ENCODE peak calls at places on chromosomes 12 and 14, in ten cellular contexts. N, L, E, F, R, Q, X, W, K and B are unnamed samples.

GRCh38 chr12:76020731-76021672 is 10.6 kb downstream of the PHLDA1 start:
- DNase-seq in L (no peak), W (peak), R (peak), N (no peak), Q (peak), K (no peak), X (peak), E (peak), F (peak), B (peak)

GRCh38 chr12:57632898-57633825 is at the start of gene B4GALNT1:
- DNase-seq in W (peak), K (peak), F (no peak), E (peak), R (peak), X (peak), Q (peak), N (peak), L (peak), B (no peak)

GRCh38 chr12:63151061-63151897 is at the start of gene AVPR1A:
- DNase-seq in Q (no peak), L (peak), W (no peak), X (no peak), F (no peak), K (peak), N (no peak), R (no peak), E (peak), B (no peak)

GRCh38 chr12:18242380-18243089 is 18.8 kb upstream of the PIK3C2G start:
- DNase-seq in Q (no peak), L (no peak), W (no peak), F (no peak), N (no peak), E (no peak), X (no peak), R (no peak), K (no peak), B (no peak)

GRCh38 chr12:54602661-54603060 is 14.2 kb upstream of the PPP1R1A start:
- DNase-seq in Q (no peak), L (no peak), N (no peak), X (no peak), R (no peak), E (no peak), K (no peak), F (no peak), W (no peak), B (no peak)

GRCh38 chr12:59626382-59626781 is 30.6 kb downstream of the SLC16A7 start:
- DNase-seq in X (no peak), L (no peak), E (no peak), Q (no peak), W (no peak), F (peak), R (no peak), K (no peak), N (no peak), B (no peak)

GRCh38 chr12:22525426-22525825 is 18.9 kb downstream of the C2CD5 start:
- DNase-seq in X (no peak), W (peak), K (no peak), E (peak), F (peak), Q (peak), L (no peak), N (no peak), R (no peak), B (no peak)

GRCh38 chr12:52259850-52260249 is 14.6 kb upstream of the KRT86 start:
- DNase-seq in R (peak), N (no peak), X (no peak), L (no peak), E (no peak), Q (no peak), W (no peak), K (no peak), F (no peak), B (no peak)

GRCh38 chr14:79831198-79831890 is 380.0 kb downstream of the DIO2 start:
- DNase-seq in N (no peak), E (no peak), X (peak), F (no peak), L (no peak), W (peak), R (no peak), Q (peak), K (no peak), B (peak)

GRCh38 chr12:104586325-104587048 is 129.7 kb downstream of the CHST11 start:
- DNase-seq in E (no peak), X (no peak), L (no peak), N (no peak), R (no peak), F (no peak), W (no peak), K (no peak), Q (no peak), B (no peak)

GRCh38 chr12:12818693-12819092 is 5.5 kb downstream of the DDX47 start:
- DNase-seq in E (no peak), L (no peak), Q (no peak), W (no peak), X (no peak), F (no peak), N (no peak), R (no peak), K (no peak), B (no peak)

GRCh38 chr12:68780731-68781130 is 27.2 kb upstream of the MDM2 start:
- DNase-seq in R (no peak), Q (no peak), K (no peak), N (no peak), F (no peak), W (no peak), X (no peak), L (no peak), E (no peak), B (no peak)

GRCh38 chr14:50062438-50063039 is 53.8 kb downstream of the VCPKMT start:
- DNase-seq in F (no peak), E (peak), W (peak), K (no peak), R (peak), Q (peak), L (no peak), N (peak), X (peak), B (peak)

GRCh38 chr12:13248956-13249355 is 52.4 kb downstream of the EMP1 start:
- DNase-seq in X (no peak), Q (no peak), L (no peak), W (no peak), R (no peak), E (no peak), N (no peak), F (no peak), K (no peak), B (no peak)

GRCh38 chr14:104081951-104082464 is 3.5 kb upstream of the ASPG start:
- DNase-seq in N (peak), R (no peak), X (no peak), L (peak), Q (no peak), E (no peak), W (no peak), K (no peak), F (no peak), B (no peak)

GRCh38 chr14:103123128-103123633 is at the start of gene TNFAIP2:
- DNase-seq in W (peak), N (no peak), Q (peak), E (no peak), L (peak), K (peak), R (peak), F (no peak), X (peak), B (no peak)

GRCh38 chr14:53011053-53011462 is 60.2 kb upstream of the FERMT2 start:
- DNase-seq in F (peak), L (no peak), Q (peak), X (no peak), N (no peak), K (peak), W (peak), E (peak), R (no peak), B (peak)

GRCh38 chr12:25994901-25995625 is 36.6 kb downstream of the RASSF8 start:
- DNase-seq in R (no peak), W (no peak), E (no peak), F (no peak), K (no peak), X (no peak), N (no peak), L (no peak), Q (no peak), B (no peak)

GRCh38 chr12:105485926-105486325 is 155.4 kb downstream of the C12orf75 start:
- DNase-seq in Q (peak), N (no peak), W (no peak), F (no peak), K (no peak), L (no peak), X (no peak), R (no peak), E (no peak), B (peak)

GRCh38 chr14:73723799-73724621 is 9.8 kb upstream of the PNMA1 start:
- DNase-seq in X (peak), F (peak), R (peak), W (peak), N (no peak), Q (peak), L (no peak), K (peak), E (peak), B (no peak)

GRCh38 chr12:67586951-67587350 is 61.6 kb upstream of the DYRK2 start:
- DNase-seq in R (no peak), L (no peak), N (no peak), E (no peak), Q (no peak), W (no peak), X (no peak), K (no peak), F (no peak), B (no peak)

GRCh38 chr12:2640709-2641108 is 154.1 kb upstream of the FKBP4 start:
- DNase-seq in X (no peak), F (peak), W (peak), R (peak), Q (peak), E (peak), L (no peak), K (peak), N (no peak), B (peak)

GRCh38 chr12:96255077-96255476 is 60.9 kb downstream of the ELK3 start:
- DNase-seq in F (no peak), E (peak), X (no peak), N (no peak), L (no peak), K (no peak), Q (peak), W (peak), R (peak), B (no peak)

GRCh38 chr12:90333939-90334338 is 621.0 kb downstream of the CCER1 start:
- DNase-seq in R (no peak), X (no peak), E (peak), K (no peak), N (no peak), L (no peak), W (no peak), Q (peak), F (no peak), B (no peak)

GRCh38 chr12:113149361-113150150 is at the start of gene CFAP73:
- DNase-seq in K (peak), F (peak), Q (peak), W (peak), R (peak), E (peak), N (peak), L (peak), X (no peak), B (peak)

GRCh38 chr12:25670076-25671055 is 117.3 kb upstream of the LMNTD1 start:
- DNase-seq in X (no peak), N (no peak), L (no peak), Q (no peak), R (no peak), E (no peak), W (no peak), K (no peak), F (no peak), B (no peak)

GRCh38 chr14:95739356-95739755 is 25.4 kb upstream of the TCL1A start:
- DNase-seq in R (peak), N (no peak), W (no peak), K (no peak), Q (no peak), L (no peak), X (no peak), E (no peak), F (no peak), B (no peak)

GRCh38 chr14:68260121-68260520 is 440.5 kb downstream of the RAD51B start:
- DNase-seq in L (no peak), Q (no peak), E (no peak), N (no peak), R (no peak), W (no peak), K (peak), X (no peak), F (no peak), B (no peak)

GRCh38 chr14:68254669-68255527 is 435.3 kb downstream of the RAD51B start:
- DNase-seq in L (no peak), F (no peak), K (no peak), W (no peak), X (no peak), N (no peak), Q (no peak), E (no peak), R (no peak), B (no peak)

GRCh38 chr14:68255697-68256178 is 436.2 kb downstream of the RAD51B start:
- DNase-seq in E (peak), R (no peak), X (no peak), N (no peak), L (no peak), K (no peak), Q (no peak), F (no peak), W (no peak), B (peak)

GRCh38 chr14:68261092-68261842 is 441.7 kb downstream of the RAD51B start:
- DNase-seq in X (peak), L (no peak), Q (no peak), F (no peak), E (no peak), K (peak), W (peak), R (no peak), N (no peak), B (no peak)

GRCh38 chr14:68257969-68258368 is 438.4 kb downstream of the RAD51B start:
- DNase-seq in Q (no peak), R (no peak), N (no peak), K (no peak), E (no peak), W (no peak), X (no peak), L (no peak), F (no peak), B (no peak)
- TF ChIP-seq CTCF in Q (no peak), R (no peak), N (no peak), K (no peak), E (no peak), W (no peak), X (no peak), L (no peak), F (no peak), B (no peak)

DNA sequence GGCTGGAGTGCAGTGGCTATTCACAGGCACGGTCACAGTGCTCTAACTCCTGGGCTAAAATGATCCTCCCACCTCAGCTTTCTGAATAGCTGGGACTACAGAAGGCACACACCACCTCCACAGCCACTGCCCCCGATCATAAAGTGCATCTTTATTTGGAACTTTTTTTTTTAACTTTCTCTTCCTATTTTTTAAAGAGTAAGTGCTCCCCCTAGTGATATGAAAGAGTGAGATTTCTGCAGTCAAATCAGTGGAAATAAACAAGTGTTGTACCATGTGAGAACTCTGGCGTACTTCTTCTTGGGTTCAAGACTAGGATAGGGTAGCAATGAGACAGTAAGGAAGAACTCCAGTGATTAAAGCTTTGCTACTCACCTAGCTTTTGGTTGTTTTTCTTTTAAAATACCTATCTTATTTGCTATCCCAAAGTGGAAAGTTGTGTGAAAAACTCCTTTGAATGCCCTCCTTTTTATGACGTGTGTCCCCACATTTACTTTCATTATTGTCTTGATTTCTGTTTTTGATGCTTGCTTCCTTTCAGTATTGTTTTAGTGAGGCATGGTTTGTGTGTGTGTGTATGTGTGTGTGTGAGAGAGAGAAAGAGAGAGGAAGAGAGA is 6.6 kb downstream of the PPP4R4 start:
- DNase-seq in R (peak), F (no peak), E (peak), X (peak), W (peak), N (no peak), L (no peak), Q (peak), K (peak), B (no peak)
- H3K4me3 ChIP-seq in R (peak), F (no peak), E (no peak), X (peak), W (no peak), N (no peak), L (no peak), Q (no peak), K (no peak), B (no peak)

GRCh38 chr14:87805315-87805723 is 187.7 kb downstream of the GALC start:
- DNase-seq in X (peak), W (peak), Q (peak), N (peak), R (peak), F (peak), L (no peak), K (peak), E (peak), B (no peak)
- TF ChIP-seq CTCF in X (peak), W (peak), Q (peak), N (peak), R (peak), F (peak), L (no peak), K (peak), E (peak), B (peak)

GRCh38 chr12:53516758-53517455 is 9.6 kb upstream of the NPFF start:
- DNase-seq in Q (no peak), L (no peak), K (no peak), W (no peak), F (no peak), E (no peak), R (no peak), N (no peak), X (no peak), B (no peak)

GRCh38 chr12:53513712-53514415 is 6.6 kb upstream of the NPFF start:
- DNase-seq in E (no peak), L (no peak), X (no peak), Q (no peak), K (no peak), F (no peak), R (no peak), N (no peak), W (no peak), B (no peak)

GRCh38 chr12:53514626-53515290 is 7.5 kb upstream of the NPFF start:
- DNase-seq in K (no peak), L (no peak), Q (no peak), X (no peak), E (no peak), N (no peak), R (no peak), W (no peak), F (no peak), B (no peak)

GRCh38 chr12:53518381-53518780 is 11.1 kb upstream of the NPFF start:
- DNase-seq in X (no peak), W (peak), E (peak), F (no peak), Q (peak), N (no peak), K (no peak), R (no peak), L (no peak), B (no peak)

GRCh38 chr12:53515291-53515680 is 8.0 kb upstream of the NPFF start:
- DNase-seq in L (no peak), N (no peak), K (no peak), Q (no peak), E (no peak), X (no peak), W (no peak), F (no peak), R (no peak), B (no peak)
- H3K4me3 ChIP-seq in L (no peak), N (no peak), K (no peak), Q (no peak), E (no peak), X (no peak), W (no peak), F (no peak), R (no peak), B (no peak)

GRCh38 chr12:87274594-87275245 is 754.5 kb downstream of the C12orf50 start:
- DNase-seq in Q (peak), K (peak), W (peak), E (peak), L (no peak), X (peak), F (no peak), N (peak), R (peak), B (no peak)
- TF ChIP-seq CTCF in Q (peak), K (peak), W (peak), E (peak), L (no peak), X (peak), F (no peak), N (peak), R (peak), B (peak)

DNA sequence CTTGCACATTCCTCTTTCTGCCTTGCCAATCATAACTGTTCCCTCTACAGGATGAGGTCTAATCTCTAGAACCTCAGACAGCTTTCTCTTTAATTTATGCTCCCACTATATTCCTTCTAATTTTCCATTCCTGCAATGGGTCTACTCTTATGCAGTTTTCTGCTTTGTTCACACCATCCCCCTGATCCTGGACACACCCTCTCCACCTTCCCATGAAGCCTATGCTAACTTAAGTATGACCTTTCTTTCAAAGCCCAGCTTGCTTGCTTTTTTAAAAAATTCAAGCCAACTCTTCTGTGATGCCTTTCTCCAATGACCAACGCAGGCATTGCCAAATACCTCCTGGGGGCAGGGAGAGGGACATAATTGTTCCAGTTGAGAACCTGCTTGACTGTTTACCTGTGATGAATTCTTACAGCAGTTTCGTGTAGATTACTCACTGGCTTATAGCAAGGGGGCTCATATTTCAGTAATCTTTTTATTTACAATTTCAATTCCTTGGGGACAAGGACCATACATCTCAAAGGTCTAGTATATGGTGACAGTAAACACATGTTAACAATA is 7.8 kb downstream of the SLC38A1 start:
- DNase-seq in E (no peak), K (no peak), R (no peak), Q (no peak), X (no peak), L (no peak), W (no peak), N (no peak), F (no peak), B (no peak)
- H3K4me3 ChIP-seq in E (no peak), K (no peak), R (no peak), Q (no peak), X (no peak), L (no peak), W (no peak), N (no peak), F (no peak), B (no peak)

GRCh38 chr12:53324779-53325538 is 3.5 kb upstream of the AAAS start:
- DNase-seq in Q (peak), K (peak), L (peak), F (peak), W (peak), X (peak), R (peak), E (peak), N (peak), B (no peak)

GRCh38 chr12:53328043-53328435 is 6.6 kb upstream of the AAAS start:
- DNase-seq in R (no peak), L (no peak), K (peak), N (no peak), Q (no peak), E (no peak), X (no peak), F (no peak), W (no peak), B (no peak)

GRCh38 chr12:53325539-53326061 is 4.2 kb upstream of the AAAS start:
- DNase-seq in Q (no peak), W (no peak), N (peak), F (no peak), K (peak), R (peak), E (no peak), X (peak), L (peak), B (no peak)

GRCh38 chr12:53326460-53327185 is 5.2 kb upstream of the AAAS start:
- DNase-seq in Q (no peak), K (peak), E (no peak), L (no peak), R (no peak), W (no peak), F (no peak), X (peak), N (no peak), B (no peak)

DNA sequence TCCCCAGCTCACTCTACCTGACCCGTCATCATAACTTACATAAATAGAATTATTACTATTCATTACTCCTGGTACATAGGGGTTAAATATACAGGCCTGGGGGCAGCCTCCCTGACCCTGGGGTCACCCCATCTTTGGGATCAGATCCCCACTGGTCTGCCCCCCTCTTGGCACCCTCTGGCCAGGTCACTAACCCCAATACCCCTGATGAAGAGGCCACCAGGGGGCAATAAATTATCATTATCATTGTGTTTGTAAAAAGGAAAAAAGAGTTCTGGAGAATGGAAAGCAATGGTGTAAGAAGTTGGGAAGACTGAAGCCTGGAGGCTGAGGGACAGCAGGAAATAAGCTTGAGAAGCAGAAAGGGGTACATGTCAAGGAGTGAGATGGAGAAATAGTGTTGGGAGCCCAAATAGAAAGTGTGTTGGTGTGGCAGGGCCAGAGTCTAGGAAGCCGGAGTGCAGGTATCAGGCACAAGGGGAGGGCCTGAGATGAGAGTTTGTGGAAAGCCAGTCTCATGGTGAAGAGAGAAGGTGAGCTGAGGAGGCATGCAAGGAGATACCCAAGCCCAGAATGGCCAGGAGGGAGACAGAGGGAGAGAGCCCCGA is 6.1 kb upstream of the AAAS start:
- DNase-seq in F (no peak), L (no peak), N (peak), Q (peak), E (no peak), K (no peak), W (peak), R (peak), X (no peak), B (no peak)
- TF ChIP-seq CTCF in F (peak), L (no peak), N (peak), Q (peak), E (peak), K (peak), W (peak), R (peak), X (peak), B (peak)